ENCODE peak calls at places on chromosomes 2 and 18, in four cellular contexts. One of them, this sample, is unnamed.

GRCh38 chr2:231615058-231615671 is 22.5 kb downstream of the TEX44 start:
- DNase-seq in epithelial cell of esophagus: no peak
- DNase-seq in cardiac muscle cell: no peak
- DNase-seq in heart right ventricle: peak; percentile 21
- DNase-seq in this sample: peak; percentile 64

GRCh38 chr2:227783404-227784138 is 30.1 kb upstream of the CCL20 start:
- DNase-seq in epithelial cell of esophagus: no peak
- DNase-seq in cardiac muscle cell: no peak
- DNase-seq in heart right ventricle: no peak
- DNase-seq in this sample: peak; percentile 87

GRCh38 chr2:170235860-170236638 is 58.1 kb downstream of the MYO3B start:
- DNase-seq in cardiac muscle cell: peak; percentile 68
- DNase-seq in heart right ventricle: no peak
- DNase-seq in epithelial cell of esophagus: peak; percentile 53
- DNase-seq in this sample: peak; percentile 55

GRCh38 chr2:217801711-217802110 is 201.1 kb downstream of the TNS1 start:
- DNase-seq in cardiac muscle cell: no peak
- DNase-seq in epithelial cell of esophagus: no peak
- DNase-seq in heart right ventricle: no peak
- DNase-seq in this sample: no peak

GRCh38 chr2:120679526-120679925 is 56.1 kb upstream of the GLI2 start:
- DNase-seq in cardiac muscle cell: no peak
- DNase-seq in epithelial cell of esophagus: no peak
- DNase-seq in heart right ventricle: no peak
- DNase-seq in this sample: no peak

GRCh38 chr18:79628416-79629248 is 51.0 kb upstream of the CTDP1 start:
- DNase-seq in epithelial cell of esophagus: no peak
- DNase-seq in heart right ventricle: no peak
- DNase-seq in cardiac muscle cell: no peak
- DNase-seq in this sample: no peak

GRCh38 chr2:141534671-141535359 is 596.0 kb downstream of the LRP1B start:
- DNase-seq in cardiac muscle cell: no peak
- DNase-seq in epithelial cell of esophagus: no peak
- DNase-seq in heart right ventricle: no peak
- DNase-seq in this sample: peak; percentile 40

GRCh38 chr18:519019-519879 is 18.7 kb upstream of the COLEC12 start:
- DNase-seq in heart right ventricle: peak; percentile 71
- DNase-seq in epithelial cell of esophagus: no peak
- DNase-seq in cardiac muscle cell: peak; percentile 89
- DNase-seq in this sample: peak; percentile 65

GRCh38 chr2:175805442-175806114 is 196.5 kb downstream of the LNPK start:
- DNase-seq in epithelial cell of esophagus: no peak
- DNase-seq in heart right ventricle: no peak
- DNase-seq in cardiac muscle cell: peak; percentile 19
- DNase-seq in this sample: no peak

GRCh38 chr18:76545433-76546281 is 50.6 kb upstream of the ZNF516 start:
- DNase-seq in epithelial cell of esophagus: peak; percentile 41
- DNase-seq in heart right ventricle: no peak
- DNase-seq in cardiac muscle cell: peak; percentile 25
- DNase-seq in this sample: no peak

GRCh38 chr2:19070866-19071265 is 287.6 kb downstream of the OSR1 start:
- DNase-seq in cardiac muscle cell: peak; percentile 23
- DNase-seq in epithelial cell of esophagus: no peak
- DNase-seq in heart right ventricle: no peak
- DNase-seq in this sample: no peak

GRCh38 chr2:85786865-85787264 is 33.1 kb downstream of the ATOH8 start:
- DNase-seq in heart right ventricle: no peak
- DNase-seq in epithelial cell of esophagus: no peak
- DNase-seq in cardiac muscle cell: no peak
- DNase-seq in this sample: no peak

GRCh38 chr2:175036582-175037018 is 31.4 kb upstream of the CHN1 start:
- DNase-seq in cardiac muscle cell: peak; percentile 43
- DNase-seq in heart right ventricle: no peak
- DNase-seq in epithelial cell of esophagus: peak; percentile 45
- DNase-seq in this sample: peak; percentile 44

GRCh38 chr2:54084600-54084999 is 30.8 kb upstream of the ACYP2 start:
- DNase-seq in cardiac muscle cell: peak; percentile 38
- DNase-seq in heart right ventricle: no peak
- DNase-seq in epithelial cell of esophagus: peak; percentile 57
- DNase-seq in this sample: no peak

GRCh38 chr2:218006741-218007140 is 3.9 kb upstream of the TNS1 start:
- DNase-seq in epithelial cell of esophagus: no peak
- DNase-seq in cardiac muscle cell: peak; percentile 68
- DNase-seq in heart right ventricle: no peak
- DNase-seq in this sample: no peak

GRCh38 chr18:70329076-70329475 is 40.2 kb downstream of the SOCS6 start:
- DNase-seq in epithelial cell of esophagus: no peak
- DNase-seq in heart right ventricle: no peak
- DNase-seq in cardiac muscle cell: no peak
- DNase-seq in this sample: no peak

GRCh38 chr2:211829725-211830124 is 708.9 kb downstream of the ERBB4 start:
- DNase-seq in epithelial cell of esophagus: no peak
- DNase-seq in cardiac muscle cell: no peak
- DNase-seq in heart right ventricle: no peak
- DNase-seq in this sample: no peak

GRCh38 chr2:71000780-71001591 is 6.3 kb upstream of the TEX261 start:
- DNase-seq in epithelial cell of esophagus: peak; percentile 67
- DNase-seq in cardiac muscle cell: peak; percentile 76
- DNase-seq in heart right ventricle: peak; percentile 76
- DNase-seq in this sample: peak; percentile 87

GRCh38 chr2:107824848-107825563 is 1.7 kb upstream of the RGPD4 start:
- DNase-seq in heart right ventricle: no peak
- DNase-seq in cardiac muscle cell: no peak
- DNase-seq in epithelial cell of esophagus: no peak
- DNase-seq in this sample: no peak

GRCh38 chr18:23438046-23438377 is 15.1 kb upstream of the RIOK3 start:
- DNase-seq in heart right ventricle: no peak
- DNase-seq in cardiac muscle cell: no peak
- DNase-seq in epithelial cell of esophagus: no peak
- DNase-seq in this sample: no peak

GRCh38 chr2:239977111-239977510 is 48.0 kb downstream of the NDUFA10 start:
- DNase-seq in heart right ventricle: no peak
- DNase-seq in epithelial cell of esophagus: no peak
- DNase-seq in cardiac muscle cell: no peak
- DNase-seq in this sample: no peak

GRCh38 chr18:59699061-59699460 is 1.8 kb upstream of the CCBE1 start:
- DNase-seq in cardiac muscle cell: no peak
- DNase-seq in heart right ventricle: no peak
- DNase-seq in epithelial cell of esophagus: no peak
- DNase-seq in this sample: no peak

GRCh38 chr18:59697236-59697932 is at the start of gene CCBE1:
- DNase-seq in cardiac muscle cell: peak; percentile 81
- DNase-seq in epithelial cell of esophagus: peak; percentile 81
- DNase-seq in heart right ventricle: peak; percentile 80
- DNase-seq in this sample: peak; percentile 41

GRCh38 chr18:59694824-59695223 is 2.4 kb downstream of the CCBE1 start:
- DNase-seq in heart right ventricle: no peak
- DNase-seq in epithelial cell of esophagus: no peak
- DNase-seq in cardiac muscle cell: no peak
- DNase-seq in this sample: no peak

GRCh38 chr18:59695551-59695950 is 1.7 kb downstream of the CCBE1 start:
- DNase-seq in epithelial cell of esophagus: no peak
- DNase-seq in cardiac muscle cell: no peak
- DNase-seq in heart right ventricle: no peak
- DNase-seq in this sample: no peak

DNA sequence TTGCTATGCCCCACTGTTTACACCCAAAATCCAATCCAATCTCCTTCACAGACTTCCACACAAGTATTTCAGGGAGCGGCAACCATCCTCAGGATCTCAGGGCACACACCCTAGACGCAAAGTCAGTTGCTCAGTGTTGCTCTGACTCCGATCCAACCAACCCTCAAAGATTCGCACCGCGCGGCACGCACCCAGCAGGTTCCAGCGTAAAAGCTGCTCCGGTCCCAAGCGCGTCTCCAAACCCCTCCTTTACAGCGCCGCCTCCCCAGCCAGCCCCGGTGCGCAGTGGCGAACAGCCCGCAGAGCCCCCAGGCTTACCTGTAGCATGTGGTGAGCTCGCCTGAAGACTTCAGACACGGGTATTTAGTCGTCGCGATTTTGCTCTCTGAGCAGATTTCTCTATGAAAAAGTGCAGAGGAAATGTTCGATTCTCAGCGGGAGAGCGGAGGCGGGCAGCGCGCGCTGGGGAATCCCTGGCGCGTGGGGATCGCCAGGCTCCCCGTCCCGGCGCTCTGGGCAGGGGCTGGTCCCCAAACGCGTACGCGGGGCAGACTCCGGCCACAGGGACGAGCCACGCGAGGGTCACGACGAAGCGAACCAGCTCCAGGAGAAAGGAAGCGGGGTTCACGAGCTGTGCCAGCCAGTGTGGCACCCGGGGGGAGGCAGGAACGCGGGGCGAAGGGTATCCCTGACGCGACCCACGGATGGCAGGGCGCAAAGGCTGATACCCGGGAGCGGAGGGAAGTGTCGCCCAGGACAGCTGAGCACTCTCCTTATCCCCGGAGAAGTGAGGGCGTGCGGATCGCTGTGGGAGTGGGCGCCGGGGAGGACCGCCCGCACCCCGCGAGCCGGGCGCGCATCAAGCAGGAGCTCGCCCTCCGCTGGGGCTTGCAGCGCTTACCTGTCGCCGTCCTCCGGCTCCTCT is 650 bp downstream of the CCBE1 start:
- DNase-seq in epithelial cell of esophagus: peak; percentile 72
- DNase-seq in cardiac muscle cell: peak; percentile 54
- DNase-seq in heart right ventricle: peak; percentile 31
- DNase-seq in this sample: no peak
- H3K4me3 ChIP-seq in epithelial cell of esophagus: peak overlapping the region; percentile 53
- H3K4me3 ChIP-seq in cardiac muscle cell: peak overlapping the region; percentile 44
- H3K4me3 ChIP-seq in heart right ventricle: peak overlapping the region; percentile 44
- H3K4me3 ChIP-seq in this sample: no peak overlapping the region

DNA sequence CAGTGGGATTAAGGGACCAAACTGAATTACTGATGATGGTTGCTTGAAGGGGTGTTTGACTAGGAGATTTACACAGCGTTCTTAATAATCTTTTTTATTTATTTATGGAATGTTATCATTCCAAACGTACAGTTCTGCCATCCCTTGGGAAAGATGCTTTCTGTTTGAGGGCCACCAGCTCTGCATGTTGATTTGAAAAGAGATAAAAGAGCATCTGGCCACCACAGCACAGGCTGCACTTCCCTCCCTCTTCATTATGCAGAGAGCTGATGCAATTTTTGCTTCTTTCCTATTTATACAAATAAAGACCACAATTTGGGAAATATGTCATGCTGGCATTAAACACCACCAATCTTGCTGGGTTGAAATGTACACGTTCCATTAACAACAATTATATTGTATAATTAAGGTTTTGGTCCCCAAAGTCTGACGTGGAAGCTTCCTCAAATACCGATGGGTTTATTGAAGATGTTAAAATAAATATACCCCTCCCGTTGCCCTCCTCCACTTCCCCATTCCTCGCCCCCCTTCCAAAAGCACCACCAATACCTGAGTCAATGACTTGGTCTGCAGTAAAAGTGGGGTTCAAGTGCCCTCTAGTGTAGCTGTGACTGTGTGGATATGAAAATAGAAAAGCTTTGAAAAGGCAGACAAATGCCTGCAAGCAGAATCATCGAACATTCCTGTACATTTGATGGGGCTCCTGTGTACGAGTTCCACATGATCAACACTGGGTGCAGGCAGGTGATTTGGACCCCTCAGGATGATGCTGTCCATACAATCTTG is 211.9 kb downstream of the HRH4 start:
- DNase-seq in heart right ventricle: no peak
- DNase-seq in epithelial cell of esophagus: no peak
- DNase-seq in cardiac muscle cell: no peak
- DNase-seq in this sample: no peak
- TF ChIP-seq CTCF in heart right ventricle: peak; percentile 20
- TF ChIP-seq CTCF in epithelial cell of esophagus: no peak
- TF ChIP-seq CTCF in cardiac muscle cell: no peak
- TF ChIP-seq CTCF in this sample: no peak

DNA sequence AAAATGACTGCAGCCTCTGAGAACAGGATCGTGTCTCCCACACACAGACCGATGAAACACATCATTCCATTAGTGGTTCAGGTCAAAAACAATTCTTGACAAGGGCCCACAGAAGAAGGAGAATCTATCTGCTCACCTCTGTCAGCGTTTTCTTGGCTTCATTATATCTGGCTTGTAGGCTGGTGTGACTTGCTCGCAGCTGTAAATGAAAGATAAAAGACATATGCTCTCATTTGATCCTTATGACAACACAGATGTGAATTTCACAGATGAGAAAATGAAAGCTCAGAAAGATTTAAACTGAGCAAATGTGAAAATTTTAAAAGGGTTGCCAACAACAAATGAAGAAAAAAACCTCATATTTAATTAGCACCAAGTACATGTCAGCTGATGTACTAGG is 61.6 kb downstream of the CCDC93 start:
- DNase-seq in heart right ventricle: no peak
- DNase-seq in cardiac muscle cell: no peak
- DNase-seq in epithelial cell of esophagus: no peak
- DNase-seq in this sample: no peak
- H3K4me3 ChIP-seq in heart right ventricle: no peak overlapping the region
- H3K4me3 ChIP-seq in cardiac muscle cell: no peak overlapping the region
- H3K4me3 ChIP-seq in epithelial cell of esophagus: no peak overlapping the region
- H3K4me3 ChIP-seq in this sample: no peak overlapping the region

GRCh38 chr2:161414015-161414384 is 2.1 kb upstream of the TBR1 start:
- DNase-seq in epithelial cell of esophagus: no peak
- DNase-seq in cardiac muscle cell: no peak
- DNase-seq in heart right ventricle: no peak
- DNase-seq in this sample: no peak
- TF ChIP-seq CTCF in epithelial cell of esophagus: no peak
- TF ChIP-seq CTCF in cardiac muscle cell: no peak
- TF ChIP-seq CTCF in heart right ventricle: no peak
- TF ChIP-seq CTCF in this sample: no peak